ENCODE peak calls at places on chromosomes 13 and 19, in six cellular contexts. W is effector memory CD4-positive, alpha-beta T cell; K is heart right ventricle; H is H1; D is NT2/D1; R is spleen. N is an unnamed sample. For H3K9me3, the result is how much of the 10 kb centered on the place peaks cover.

GRCh38 chr13:110957181-110957884 is 42.5 kb upstream of the ANKRD10 start:
- DNase-seq in W (no peak), D (no peak), R (no peak), H (peak), K (no peak), N (no peak)

GRCh38 chr19:49689133-49690072 is at the start of gene ADM5:
- DNase-seq in H (peak), K (no peak), W (no peak), D (no peak), R (peak), N (no peak)

GRCh38 chr19:3593156-3593555 is 7.9 kb downstream of the GIPC3 start:
- DNase-seq in K (no peak), W (no peak), H (peak), D (no peak), R (no peak), N (no peak)

GRCh38 chr19:54850930-54851329 is 687 bp downstream of the KIR3DL2 start:
- DNase-seq in K (no peak), H (no peak), R (no peak), D (no peak), W (no peak), N (no peak)

GRCh38 chr13:100433475-100433874 is 155.1 kb downstream of the GGACT start:
- DNase-seq in W (no peak), D (no peak), R (no peak), K (no peak), H (no peak), N (no peak)

GRCh38 chr13:41188584-41188983 is 5.8 kb downstream of the KBTBD7 start:
- DNase-seq in H (no peak), W (no peak), K (no peak), D (no peak), R (no peak), N (no peak)

GRCh38 chr19:3746371-3747056 is 15.0 kb downstream of the APBA3 start:
- DNase-seq in R (no peak), D (no peak), K (no peak), H (no peak), W (no peak), N (no peak)

GRCh38 chr19:3249408-3249807 is 24.9 kb downstream of the CELF5 start:
- DNase-seq in D (no peak), H (peak), R (no peak), W (no peak), K (no peak), N (no peak)

GRCh38 chr13:73248711-73249580 is 190.1 kb downstream of the KLF5 start:
- DNase-seq in D (no peak), K (no peak), R (no peak), W (no peak), H (no peak), N (no peak)

GRCh38 chr13:36251528-36251927 is 37.2 kb upstream of the SOHLH2 start:
- DNase-seq in D (no peak), W (no peak), R (no peak), H (no peak), K (no peak), N (no peak)

GRCh38 chr13:113493315-113493951 is 2.9 kb upstream of the DCUN1D2 start:
- DNase-seq in R (no peak), W (no peak), K (no peak), D (no peak), H (no peak), N (no peak)

GRCh38 chr19:51978882-51979281 is 7.8 kb downstream of the ZNF350 start:
- DNase-seq in H (no peak), K (no peak), W (no peak), R (no peak), D (no peak), N (no peak)
- H3K9me3 ChIP-seq in H (under half), K (half or more), W (half or more), R (half or more), D (under half), N (half or more)

GRCh38 chr19:19871932-19872331 is 6.2 kb downstream of the ZNF253 start:
- DNase-seq in W (no peak), K (no peak), H (no peak), D (no peak), R (no peak), N (no peak)
- H3K9me3 ChIP-seq in W (under half), K (under half), H (under half), D (under half), R (half or more), N (under half)

DNA sequence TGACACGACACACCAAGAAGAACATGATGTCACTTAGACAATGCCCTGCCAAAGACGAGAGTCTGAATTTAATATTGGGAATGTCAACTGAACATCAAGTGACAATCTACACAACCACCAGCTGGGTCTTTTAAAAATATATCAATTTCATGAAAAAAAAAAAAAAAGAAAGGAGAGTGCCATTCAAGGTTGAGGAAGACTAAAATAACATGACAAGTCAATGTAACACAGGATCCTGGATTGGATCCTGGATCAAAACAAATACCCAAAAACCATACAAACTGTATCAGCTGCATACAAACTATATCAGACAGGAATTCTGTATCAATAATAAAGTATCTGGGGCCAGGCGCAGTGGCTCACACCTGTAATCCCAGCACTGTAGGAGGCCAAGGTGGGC is 4.7 kb downstream of the ZNF329 start:
- DNase-seq in K (no peak), D (no peak), H (no peak), R (no peak), W (no peak), N (no peak)
- H3K9me3 ChIP-seq in K (half or more), D (half or more), H (under half), R (half or more), W (under half), N (under half)

GRCh38 chr13:77351326-77351725 is 24.4 kb upstream of the MYCBP2 start:
- DNase-seq in R (no peak), H (no peak), D (no peak), K (no peak), W (no peak), N (no peak)
- H3K9me3 ChIP-seq in R (under half), H (under half), D (under half), K (under half), W (under half), N (under half)

GRCh38 chr19:21934131-21934530 is 76.6 kb downstream of the ZNF208 start:
- DNase-seq in H (no peak), R (no peak), K (no peak), W (no peak), D (no peak), N (no peak)

DNA sequence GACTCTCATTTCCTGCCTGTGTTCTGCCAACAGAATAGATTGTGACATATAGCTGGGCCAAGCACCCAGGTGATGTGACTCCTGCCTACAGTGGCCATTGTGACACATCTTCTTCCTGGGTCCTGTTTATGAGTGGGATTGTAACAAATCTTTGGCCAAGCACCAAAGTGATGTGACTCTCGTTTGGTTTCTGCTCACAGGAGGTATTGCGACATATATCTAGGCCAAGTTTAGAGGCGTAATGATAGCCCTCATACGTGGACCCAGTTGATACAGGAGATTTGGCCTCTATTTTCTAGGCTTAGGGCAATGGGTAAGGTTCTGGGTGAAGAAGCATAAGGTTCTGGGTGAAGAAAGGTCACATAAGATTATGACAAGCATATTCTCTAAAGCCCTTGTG is 76.2 kb downstream of the ZNF208 start:
- DNase-seq in K (no peak), R (no peak), H (no peak), D (no peak), W (no peak), N (no peak)
- H3K9me3 ChIP-seq in K (under half), R (half or more), H (half or more), D (under half), W (under half), N (under half)

N was measured in T-helper 17 cell.